ENCODE peak calls at places on chromosomes 11 and 22, in five cellular contexts. One of them, this sample, is unnamed.

GRCh38 chr11:83573097-83573496 is 286.9 kb upstream of the CCDC90B start:
- DNase-seq in GM20000: no peak
- DNase-seq in T47D: no peak
- DNase-seq in EL: peak; percentile 51
- DNase-seq in stimulated activated CD4-positive, alpha-beta T cell treated with anti-CD3 and anti-CD28 coated beads, Interleukin-12 subunit alpha, Interleukin-12 subunit beta, amount 100 ng/mL, for 4 hours: no peak
- DNase-seq in this sample: peak; percentile 44

GRCh38 chr11:2929511-2929879 is 275 bp upstream of the PHLDA2 start:
- DNase-seq in GM20000: peak; percentile 83
- DNase-seq in T47D: peak; percentile 73
- DNase-seq in stimulated activated CD4-positive, alpha-beta T cell treated with anti-CD3 and anti-CD28 coated beads, Interleukin-12 subunit alpha, Interleukin-12 subunit beta, amount 100 ng/mL, for 4 hours: peak; percentile 48
- DNase-seq in EL: peak; percentile 85
- DNase-seq in this sample: peak; percentile 93

GRCh38 chr11:94768602-94769511 is 701 bp downstream of the AMOTL1 start:
- DNase-seq in stimulated activated CD4-positive, alpha-beta T cell treated with anti-CD3 and anti-CD28 coated beads, Interleukin-12 subunit alpha, Interleukin-12 subunit beta, amount 100 ng/mL, for 4 hours: no peak
- DNase-seq in EL: peak; percentile 48
- DNase-seq in GM20000: peak; percentile 51
- DNase-seq in T47D: no peak
- DNase-seq in this sample: no peak

GRCh38 chr11:17635551-17635938 is 83.8 kb upstream of the MYOD1 start:
- DNase-seq in T47D: no peak
- DNase-seq in GM20000: no peak
- DNase-seq in stimulated activated CD4-positive, alpha-beta T cell treated with anti-CD3 and anti-CD28 coated beads, Interleukin-12 subunit alpha, Interleukin-12 subunit beta, amount 100 ng/mL, for 4 hours: no peak
- DNase-seq in EL: no peak
- DNase-seq in this sample: no peak

GRCh38 chr22:41963453-41964105 is 5.7 kb upstream of the SEPTIN3 start:
- DNase-seq in stimulated activated CD4-positive, alpha-beta T cell treated with anti-CD3 and anti-CD28 coated beads, Interleukin-12 subunit alpha, Interleukin-12 subunit beta, amount 100 ng/mL, for 4 hours: no peak
- DNase-seq in EL: no peak
- DNase-seq in T47D: no peak
- DNase-seq in GM20000: no peak
- DNase-seq in this sample: no peak

GRCh38 chr22:17754233-17754925 is 19.9 kb downstream of the BID start:
- DNase-seq in T47D: no peak
- DNase-seq in EL: peak; percentile 23
- DNase-seq in GM20000: no peak
- DNase-seq in stimulated activated CD4-positive, alpha-beta T cell treated with anti-CD3 and anti-CD28 coated beads, Interleukin-12 subunit alpha, Interleukin-12 subunit beta, amount 100 ng/mL, for 4 hours: no peak
- DNase-seq in this sample: no peak

GRCh38 chr11:33667819-33668467 is 32.7 kb downstream of the C11orf91 start:
- DNase-seq in T47D: no peak
- DNase-seq in GM20000: no peak
- DNase-seq in stimulated activated CD4-positive, alpha-beta T cell treated with anti-CD3 and anti-CD28 coated beads, Interleukin-12 subunit alpha, Interleukin-12 subunit beta, amount 100 ng/mL, for 4 hours: no peak
- DNase-seq in EL: no peak
- DNase-seq in this sample: no peak

GRCh38 chr11:5553347-5553746 is 5.0 kb upstream of the OR52H1 start:
- DNase-seq in EL: no peak
- DNase-seq in stimulated activated CD4-positive, alpha-beta T cell treated with anti-CD3 and anti-CD28 coated beads, Interleukin-12 subunit alpha, Interleukin-12 subunit beta, amount 100 ng/mL, for 4 hours: no peak
- DNase-seq in T47D: no peak
- DNase-seq in GM20000: no peak
- DNase-seq in this sample: no peak

GRCh38 chr11:128757235-128757711 is 63.4 kb downstream of the FLI1 start:
- DNase-seq in GM20000: peak; percentile 86
- DNase-seq in T47D: no peak
- DNase-seq in stimulated activated CD4-positive, alpha-beta T cell treated with anti-CD3 and anti-CD28 coated beads, Interleukin-12 subunit alpha, Interleukin-12 subunit beta, amount 100 ng/mL, for 4 hours: peak; percentile 47
- DNase-seq in EL: peak; percentile 41
- DNase-seq in this sample: no peak

GRCh38 chr11:104487035-104487775 is 323.3 kb upstream of the PDGFD start:
- DNase-seq in stimulated activated CD4-positive, alpha-beta T cell treated with anti-CD3 and anti-CD28 coated beads, Interleukin-12 subunit alpha, Interleukin-12 subunit beta, amount 100 ng/mL, for 4 hours: no peak
- DNase-seq in EL: no peak
- DNase-seq in GM20000: no peak
- DNase-seq in T47D: no peak
- DNase-seq in this sample: no peak

GRCh38 chr11:124895471-124895971 is 2.1 kb downstream of the ROBO4 start:
- DNase-seq in stimulated activated CD4-positive, alpha-beta T cell treated with anti-CD3 and anti-CD28 coated beads, Interleukin-12 subunit alpha, Interleukin-12 subunit beta, amount 100 ng/mL, for 4 hours: no peak
- DNase-seq in GM20000: no peak
- DNase-seq in EL: no peak
- DNase-seq in T47D: no peak
- DNase-seq in this sample: no peak

GRCh38 chr22:31739795-31740201 is 10.1 kb downstream of the PRR14L start:
- DNase-seq in T47D: no peak
- DNase-seq in EL: no peak
- DNase-seq in GM20000: no peak
- DNase-seq in stimulated activated CD4-positive, alpha-beta T cell treated with anti-CD3 and anti-CD28 coated beads, Interleukin-12 subunit alpha, Interleukin-12 subunit beta, amount 100 ng/mL, for 4 hours: no peak
- DNase-seq in this sample: no peak

GRCh38 chr11:12226093-12226492 is 115.7 kb downstream of the MICAL2 start:
- DNase-seq in GM20000: no peak
- DNase-seq in stimulated activated CD4-positive, alpha-beta T cell treated with anti-CD3 and anti-CD28 coated beads, Interleukin-12 subunit alpha, Interleukin-12 subunit beta, amount 100 ng/mL, for 4 hours: no peak
- DNase-seq in T47D: no peak
- DNase-seq in EL: no peak
- DNase-seq in this sample: no peak

GRCh38 chr11:59204736-59205135 is 8.0 kb downstream of the MPEG1 start:
- DNase-seq in GM20000: no peak
- DNase-seq in T47D: no peak
- DNase-seq in stimulated activated CD4-positive, alpha-beta T cell treated with anti-CD3 and anti-CD28 coated beads, Interleukin-12 subunit alpha, Interleukin-12 subunit beta, amount 100 ng/mL, for 4 hours: no peak
- DNase-seq in EL: peak; percentile 46
- DNase-seq in this sample: peak; percentile 50

GRCh38 chr11:6418199-6418957 is 516 bp downstream of the APBB1 start:
- DNase-seq in stimulated activated CD4-positive, alpha-beta T cell treated with anti-CD3 and anti-CD28 coated beads, Interleukin-12 subunit alpha, Interleukin-12 subunit beta, amount 100 ng/mL, for 4 hours: no peak
- DNase-seq in EL: no peak
- DNase-seq in T47D: no peak
- DNase-seq in GM20000: no peak
- DNase-seq in this sample: no peak

GRCh38 chr11:62137881-62138629 is 14.2 kb downstream of the INCENP start:
- DNase-seq in T47D: no peak
- DNase-seq in stimulated activated CD4-positive, alpha-beta T cell treated with anti-CD3 and anti-CD28 coated beads, Interleukin-12 subunit alpha, Interleukin-12 subunit beta, amount 100 ng/mL, for 4 hours: no peak
- DNase-seq in EL: no peak
- DNase-seq in GM20000: no peak
- DNase-seq in this sample: no peak

GRCh38 chr11:1202154-1202775 is 20.6 kb upstream of the MUC5B start:
- DNase-seq in T47D: no peak
- DNase-seq in stimulated activated CD4-positive, alpha-beta T cell treated with anti-CD3 and anti-CD28 coated beads, Interleukin-12 subunit alpha, Interleukin-12 subunit beta, amount 100 ng/mL, for 4 hours: no peak
- DNase-seq in GM20000: peak; percentile 63
- DNase-seq in EL: no peak
- DNase-seq in this sample: peak; percentile 40

GRCh38 chr11:2306971-2307732 is 5.3 kb downstream of the TSPAN32 start:
- DNase-seq in stimulated activated CD4-positive, alpha-beta T cell treated with anti-CD3 and anti-CD28 coated beads, Interleukin-12 subunit alpha, Interleukin-12 subunit beta, amount 100 ng/mL, for 4 hours: no peak
- DNase-seq in T47D: no peak
- DNase-seq in GM20000: no peak
- DNase-seq in EL: peak; percentile 22
- DNase-seq in this sample: peak; percentile 42

GRCh38 chr11:12160231-12160630 is 49.8 kb downstream of the MICAL2 start:
- DNase-seq in T47D: no peak
- DNase-seq in EL: no peak
- DNase-seq in stimulated activated CD4-positive, alpha-beta T cell treated with anti-CD3 and anti-CD28 coated beads, Interleukin-12 subunit alpha, Interleukin-12 subunit beta, amount 100 ng/mL, for 4 hours: no peak
- DNase-seq in GM20000: no peak
- DNase-seq in this sample: no peak

GRCh38 chr11:134110252-134110651 is 41.4 kb downstream of the JAM3 start:
- DNase-seq in GM20000: no peak
- DNase-seq in T47D: no peak
- DNase-seq in stimulated activated CD4-positive, alpha-beta T cell treated with anti-CD3 and anti-CD28 coated beads, Interleukin-12 subunit alpha, Interleukin-12 subunit beta, amount 100 ng/mL, for 4 hours: no peak
- DNase-seq in EL: no peak
- DNase-seq in this sample: no peak

GRCh38 chr11:66595245-66595904 is 2.4 kb downstream of the CCS start:
- DNase-seq in stimulated activated CD4-positive, alpha-beta T cell treated with anti-CD3 and anti-CD28 coated beads, Interleukin-12 subunit alpha, Interleukin-12 subunit beta, amount 100 ng/mL, for 4 hours: no peak
- DNase-seq in T47D: no peak
- DNase-seq in EL: no peak
- DNase-seq in GM20000: no peak
- DNase-seq in this sample: no peak

GRCh38 chr11:32830413-32830738 is 649 bp downstream of the PRRG4 start:
- DNase-seq in T47D: peak; percentile 68
- DNase-seq in EL: peak; percentile 16
- DNase-seq in GM20000: peak; percentile 38
- DNase-seq in stimulated activated CD4-positive, alpha-beta T cell treated with anti-CD3 and anti-CD28 coated beads, Interleukin-12 subunit alpha, Interleukin-12 subunit beta, amount 100 ng/mL, for 4 hours: no peak
- DNase-seq in this sample: no peak

GRCh38 chr11:122843281-122844150 is 5.2 kb downstream of the CRTAM start:
- DNase-seq in EL: no peak
- DNase-seq in stimulated activated CD4-positive, alpha-beta T cell treated with anti-CD3 and anti-CD28 coated beads, Interleukin-12 subunit alpha, Interleukin-12 subunit beta, amount 100 ng/mL, for 4 hours: no peak
- DNase-seq in T47D: no peak
- DNase-seq in GM20000: peak; percentile 36
- DNase-seq in this sample: no peak

GRCh38 chr11:79413258-79413657 is 27.6 kb downstream of the TENM4 start:
- DNase-seq in GM20000: no peak
- DNase-seq in EL: peak; percentile 81
- DNase-seq in T47D: no peak
- DNase-seq in stimulated activated CD4-positive, alpha-beta T cell treated with anti-CD3 and anti-CD28 coated beads, Interleukin-12 subunit alpha, Interleukin-12 subunit beta, amount 100 ng/mL, for 4 hours: no peak
- DNase-seq in this sample: peak; percentile 97

GRCh38 chr11:112392860-112393259 is 132.2 kb upstream of the PLET1 start:
- DNase-seq in T47D: no peak
- DNase-seq in stimulated activated CD4-positive, alpha-beta T cell treated with anti-CD3 and anti-CD28 coated beads, Interleukin-12 subunit alpha, Interleukin-12 subunit beta, amount 100 ng/mL, for 4 hours: no peak
- DNase-seq in EL: no peak
- DNase-seq in GM20000: no peak
- DNase-seq in this sample: no peak

GRCh38 chr22:28884754-28885375 is 1.5 kb downstream of the ZNRF3 start:
- DNase-seq in T47D: no peak
- DNase-seq in stimulated activated CD4-positive, alpha-beta T cell treated with anti-CD3 and anti-CD28 coated beads, Interleukin-12 subunit alpha, Interleukin-12 subunit beta, amount 100 ng/mL, for 4 hours: no peak
- DNase-seq in EL: no peak
- DNase-seq in GM20000: no peak
- DNase-seq in this sample: no peak

GRCh38 chr22:22753526-22754267 is 109.3 kb downstream of the GGTLC2 start:
- DNase-seq in GM20000: peak; percentile 80
- DNase-seq in T47D: peak; percentile 47
- DNase-seq in EL: peak; percentile 39
- DNase-seq in stimulated activated CD4-positive, alpha-beta T cell treated with anti-CD3 and anti-CD28 coated beads, Interleukin-12 subunit alpha, Interleukin-12 subunit beta, amount 100 ng/mL, for 4 hours: peak; percentile 69
- DNase-seq in this sample: peak; percentile 48

GRCh38 chr22:18133452-18133851 is 16.5 kb upstream of the USP18 start:
- DNase-seq in stimulated activated CD4-positive, alpha-beta T cell treated with anti-CD3 and anti-CD28 coated beads, Interleukin-12 subunit alpha, Interleukin-12 subunit beta, amount 100 ng/mL, for 4 hours: no peak
- DNase-seq in EL: no peak
- DNase-seq in GM20000: no peak
- DNase-seq in T47D: no peak
- DNase-seq in this sample: no peak